ENCODE peak calls at places on chromosomes 12 and 14, in five cellular contexts. O is H1, Y is HCT116, C is GM12878, L is K562. R is an unnamed sample.

GRCh38 chr12:116620801-116621593 is 61.8 kb downstream of the MAP1LC3B2 start:
- DNase-seq in O (no peak), Y (no peak), C (no peak), L (no peak), R (no peak)

GRCh38 chr12:53999596-54000104 is 311 bp upstream of the HOXC9 start:
- DNase-seq in O (no peak), Y (peak; percentile 75), C (no peak), L (peak; percentile 91), R (peak; percentile 88)

GRCh38 chr14:55131782-55132181 is 2.7 kb downstream of the LGALS3 start:
- DNase-seq in O (no peak), Y (no peak), C (no peak), L (no peak), R (no peak)

GRCh38 chr12:132608231-132609171 is 1.9 kb downstream of the LRCOL1 start:
- DNase-seq in O (no peak), Y (no peak), C (no peak), L (no peak), R (peak; percentile 34)

GRCh38 chr14:91388551-91388975 is 29.1 kb downstream of the CCDC88C start:
- DNase-seq in O (no peak), Y (no peak), C (no peak), L (no peak), R (no peak)

GRCh38 chr14:72201645-72202044 is 269.4 kb downstream of the RGS6 start:
- DNase-seq in O (no peak), Y (no peak), C (no peak), L (no peak), R (no peak)

GRCh38 chr14:77557391-77557790 is 58.8 kb upstream of the ISM2 start:
- DNase-seq in O (no peak), Y (no peak), C (no peak), L (no peak), R (no peak)

GRCh38 chr12:72368298-72368697 is 96.1 kb downstream of the TRHDE start:
- DNase-seq in O (no peak), Y (no peak), C (no peak), L (no peak), R (no peak)

GRCh38 chr12:119308743-119309456 is 25.6 kb upstream of the CCDC60 start:
- DNase-seq in O (peak; percentile 48), Y (no peak), C (no peak), L (no peak), R (no peak)

DNA sequence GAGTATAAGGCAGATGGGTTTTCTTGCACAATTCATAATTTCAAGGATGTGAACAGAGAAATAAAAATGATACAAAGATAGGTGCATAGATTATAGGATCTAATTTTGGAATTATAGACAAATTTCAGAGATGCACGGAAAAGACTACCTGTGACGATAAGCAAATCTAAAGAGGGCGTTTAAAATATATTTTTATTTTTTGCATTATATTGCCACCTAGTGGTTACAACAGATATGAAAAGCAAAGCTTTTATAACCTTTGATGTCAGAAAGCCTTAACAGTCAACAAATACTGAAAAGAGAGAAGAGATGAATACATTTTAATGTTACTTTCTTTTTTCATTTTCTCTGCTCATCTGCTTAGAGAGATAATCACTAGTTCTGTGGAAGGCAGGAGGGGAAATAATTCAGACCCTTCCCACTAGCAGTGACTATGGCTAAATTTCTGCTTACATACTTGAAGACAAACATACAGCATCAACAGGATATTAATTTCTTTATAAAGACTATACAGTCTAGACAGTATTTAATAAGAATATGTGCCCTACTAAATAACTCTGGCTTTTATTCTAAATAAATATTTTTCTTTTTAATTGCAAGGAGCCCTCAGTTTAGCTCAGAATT is 46.3 kb downstream of the NTS start:
- DNase-seq in O (no peak), Y (peak; percentile 26), C (no peak), L (peak; percentile 2), R (peak; percentile 32)
- TF ChIP-seq JUND in O (no peak), Y (no peak), C (no peak), L (no peak), R (no peak)

GRCh38 chr14:69637503-69638030 is 26.2 kb downstream of the SUSD6 start:
- DNase-seq in O (no peak), Y (no peak), C (no peak), L (peak; percentile 34), R (peak; percentile 73)
- H3K9ac ChIP-seq in O (no peak overlapping the region), Y (no peak overlapping the region), C (peak overlapping the region; percentile 29), L (peak overlapping the region; percentile 59), R (no peak overlapping the region)

DNA sequence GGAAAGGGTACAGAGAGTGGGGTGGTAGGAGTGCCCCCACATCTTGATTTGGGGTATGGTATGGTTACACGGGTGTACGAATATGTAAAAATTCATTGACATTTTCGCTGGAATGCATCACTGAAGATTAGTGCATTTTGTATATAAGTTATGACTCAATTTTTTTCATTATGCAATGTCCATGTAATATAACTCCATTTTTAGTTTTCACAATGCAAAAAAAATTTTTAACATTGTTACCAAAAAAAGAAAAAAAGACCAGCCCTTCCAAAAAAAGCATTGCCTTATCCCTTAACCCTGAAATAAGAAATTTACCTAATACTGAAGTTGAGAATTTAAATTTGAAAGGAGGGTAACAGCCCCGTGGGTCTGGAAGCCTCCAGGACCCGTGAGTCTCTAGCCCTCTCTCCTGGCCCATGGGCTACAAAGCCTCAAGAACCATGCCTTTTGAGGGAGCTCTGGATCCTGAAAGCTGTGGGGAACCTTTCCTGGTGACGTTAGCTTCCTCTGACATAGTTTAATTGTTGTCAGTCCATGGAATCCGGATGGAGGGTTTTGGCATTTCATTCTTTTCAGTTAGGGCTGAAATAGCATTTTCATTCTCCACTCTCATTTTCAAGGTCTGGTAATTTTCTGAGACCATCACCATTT is 55.6 kb upstream of the ACTN1 start:
- DNase-seq in O (no peak), Y (no peak), C (no peak), L (no peak), R (no peak)
- TF ChIP-seq JUND in O (no peak), Y (no peak), C (no peak), L (no peak), R (no peak)

DNA sequence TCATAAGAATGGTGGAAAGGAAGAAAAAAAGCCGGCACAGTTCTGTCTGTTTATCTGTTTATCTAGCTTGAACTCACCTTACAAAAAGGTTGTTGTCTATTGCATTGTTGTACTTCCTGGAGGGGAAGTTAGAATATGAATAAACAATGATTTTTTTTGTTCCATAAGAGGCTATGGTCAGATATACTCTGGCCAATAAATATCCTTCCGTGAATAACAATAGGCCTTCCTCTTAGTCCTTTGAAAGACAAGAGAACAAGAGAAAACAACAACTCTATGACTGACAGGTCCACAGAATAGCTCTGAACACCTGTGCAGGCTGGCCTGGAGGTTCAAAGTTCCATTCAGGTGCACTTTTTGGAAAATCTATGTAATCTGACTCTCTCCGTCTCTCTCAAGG is 192.8 kb upstream of the KRR1 start:
- DNase-seq in O (no peak), Y (peak; percentile 58), C (no peak), L (no peak), R (no peak)
- H3K9ac ChIP-seq in O (no peak overlapping the region), Y (peak overlapping the region; percentile 45), C (no peak overlapping the region), L (no peak overlapping the region), R (no peak overlapping the region)

GRCh38 chr12:57177354-57177753 is 29.9 kb upstream of the LRP1-AS start:
- DNase-seq in O (no peak), Y (no peak), C (no peak), L (no peak), R (no peak)

GRCh38 chr12:57173683-57174082 is 26.3 kb upstream of the LRP1-AS start:
- DNase-seq in O (no peak), Y (no peak), C (no peak), L (no peak), R (no peak)

GRCh38 chr12:57176139-57176477 is 28.7 kb upstream of the LRP1-AS start:
- DNase-seq in O (no peak), Y (no peak), C (no peak), L (no peak), R (no peak)

GRCh38 chr12:57176846-57177245 is 29.4 kb upstream of the LRP1-AS start:
- DNase-seq in O (no peak), Y (no peak), C (no peak), L (no peak), R (no peak)

DNA sequence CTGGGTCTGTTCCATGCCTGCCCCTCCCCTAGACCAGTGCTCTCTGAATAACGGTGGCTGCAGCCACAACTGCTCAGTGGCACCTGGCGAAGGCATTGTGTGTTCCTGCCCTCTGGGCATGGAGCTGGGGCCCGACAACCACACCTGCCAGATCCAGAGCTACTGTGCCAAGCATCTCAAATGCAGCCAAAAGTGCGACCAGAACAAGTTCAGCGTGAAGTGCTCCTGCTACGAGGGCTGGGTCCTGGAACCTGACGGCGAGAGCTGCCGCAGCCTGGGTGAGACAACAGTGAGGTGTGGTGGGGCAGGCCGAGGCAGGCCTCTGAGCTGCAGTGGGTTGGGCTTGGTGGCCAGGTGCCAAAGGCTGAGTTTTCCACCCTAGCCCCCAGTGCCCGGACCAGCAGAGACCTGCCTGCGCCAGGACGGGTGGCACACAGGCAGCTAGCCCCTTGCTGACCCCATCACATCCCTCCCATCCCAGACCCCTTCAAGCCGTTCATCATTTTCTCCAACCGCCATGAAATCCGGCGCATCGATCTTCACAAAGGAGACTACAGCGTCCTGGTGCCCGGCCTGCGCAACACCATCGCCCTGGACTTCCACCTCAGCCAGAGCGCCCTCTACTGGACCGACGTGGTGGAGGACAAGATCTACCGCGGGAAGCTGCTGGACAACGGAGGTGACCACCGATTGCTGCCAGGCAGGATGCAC is 28.2 kb upstream of the LRP1-AS start:
- DNase-seq in O (peak; percentile 98), Y (peak; percentile 73), C (no peak), L (peak; percentile 82), R (peak; percentile 92)
- TF ChIP-seq JUND in O (peak; percentile 9), Y (no peak), C (no peak), L (peak; percentile 42), R (no peak)

DNA sequence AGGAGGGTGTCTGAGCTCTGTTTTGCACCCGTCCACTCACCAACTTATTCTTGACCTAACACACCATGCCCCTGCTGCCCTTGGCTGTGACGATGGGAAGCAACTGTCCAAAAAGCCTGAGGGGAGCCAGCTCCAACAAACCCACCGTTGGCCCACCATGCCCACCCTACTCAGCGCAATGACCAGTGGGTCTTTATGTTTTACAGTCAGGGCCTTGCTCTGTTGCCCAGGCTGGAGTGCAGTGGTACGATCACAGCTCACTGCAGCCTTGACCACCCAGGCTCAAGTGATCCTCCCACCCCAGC is 160.3 kb downstream of the ZFP36L1 start:
- DNase-seq in O (peak; percentile 17), Y (no peak), C (no peak), L (no peak), R (no peak)
- H3K9ac ChIP-seq in O (no peak overlapping the region), Y (no peak overlapping the region), C (no peak overlapping the region), L (no peak overlapping the region), R (no peak overlapping the region)

DNA sequence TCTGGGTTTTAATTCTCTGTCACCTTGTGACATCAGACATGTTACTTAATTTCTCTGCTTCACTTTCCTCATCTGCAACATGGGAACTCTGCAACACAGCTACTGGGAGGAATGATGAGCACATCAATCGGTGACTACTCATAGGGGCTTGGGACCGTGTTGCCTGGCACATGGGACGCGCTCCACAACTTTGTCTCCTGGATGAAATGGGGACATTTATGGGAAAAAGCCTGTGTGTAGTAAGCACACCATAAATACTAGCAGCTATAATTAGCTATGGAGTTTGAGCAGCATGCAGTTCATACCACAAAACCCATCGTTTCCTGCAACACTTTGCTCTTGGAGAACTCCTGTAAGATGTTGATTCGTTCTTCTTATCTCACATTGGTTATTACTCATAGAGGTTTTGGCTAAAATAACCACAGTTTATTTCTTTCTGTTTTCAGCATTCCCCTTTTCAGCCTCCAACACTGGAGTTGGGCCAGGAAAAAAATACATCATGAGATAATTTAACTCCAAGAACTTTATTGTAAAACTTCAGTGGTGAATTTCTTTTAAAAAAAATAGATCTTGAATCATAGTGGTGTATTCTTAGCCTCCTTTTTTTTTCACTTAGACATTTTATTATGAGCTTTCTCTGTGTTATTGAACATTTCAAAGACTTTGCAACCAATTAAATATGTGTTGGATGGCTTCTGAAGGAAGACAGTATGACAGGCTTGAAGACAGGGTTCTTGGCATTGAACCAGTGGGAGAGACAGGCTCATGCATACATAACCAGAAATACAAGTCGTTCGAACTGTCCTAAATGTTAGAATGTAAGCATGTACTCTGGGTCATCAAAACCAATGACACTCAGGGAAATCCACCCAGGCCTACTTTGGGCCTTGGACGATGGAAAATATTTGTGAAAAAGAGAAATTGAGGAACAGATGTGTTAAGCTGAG is 72.7 kb downstream of the RIN3 start:
- DNase-seq in O (no peak), Y (no peak), C (peak; percentile 76), L (no peak), R (no peak)
- TF ChIP-seq JUND in O (no peak), Y (no peak), C (peak; percentile 59), L (no peak), R (peak; percentile 81)

R was measured in SK-N-SH.